ENCODE peak calls at places on chromosomes 13 and 19, in seven cellular contexts. H is amygdala; W is astrocyte of the cerebellum; Q is left ventricle myocardium superior; A is left lung; J is activated naive CD4-positive, alpha-beta T cell; X is HuH-7. Y is an unnamed sample.

GRCh38 chr19:10510301-10510802 is 6.9 kb downstream of the S1PR5 start:
- DNase-seq in H (no peak), X (peak; percentile 51), J (peak; percentile 30), W (no peak), Q (no peak), A (peak; percentile 72), Y (no peak)

GRCh38 chr13:27076411-27076810 is 95.2 kb downstream of the USP12 start:
- DNase-seq in Q (no peak), A (no peak), W (no peak), J (no peak), H (no peak), X (no peak), Y (no peak)

GRCh38 chr13:111469450-111469849 is 149.0 kb downstream of the TEX29 start:
- DNase-seq in J (no peak), X (no peak), W (no peak), A (no peak), H (no peak), Q (no peak), Y (no peak)

GRCh38 chr19:55678121-55678671 is 3.2 kb downstream of the EPN1 start:
- DNase-seq in W (no peak), Q (peak; percentile 63), H (peak; percentile 5), A (peak; percentile 81), X (no peak), J (no peak), Y (peak; percentile 45)

GRCh38 chr19:2033825-2034159 is 17.3 kb downstream of the MKNK2 start:
- DNase-seq in W (no peak), J (no peak), X (no peak), Q (peak; percentile 23), A (no peak), H (no peak), Y (no peak)

GRCh38 chr19:46131485-46132143 is 7.1 kb upstream of the IGFL3 start:
- DNase-seq in H (no peak), Q (no peak), J (no peak), W (no peak), A (no peak), X (no peak), Y (no peak)

GRCh38 chr19:41584931-41585330 is 9.0 kb downstream of the CEACAM21 start:
- DNase-seq in X (no peak), A (no peak), W (no peak), H (no peak), Q (no peak), J (no peak), Y (no peak)

GRCh38 chr13:39916330-39916729 is 260.9 kb downstream of the COG6 start:
- DNase-seq in Q (no peak), A (no peak), J (no peak), H (no peak), X (no peak), W (no peak), Y (no peak)

GRCh38 chr19:44607049-44607448 is 6.3 kb upstream of the IGSF23 start:
- DNase-seq in X (no peak), Q (no peak), A (no peak), H (no peak), J (no peak), W (no peak), Y (no peak)

GRCh38 chr19:35088514-35088913 is 27.1 kb upstream of the FXYD3 start:
- DNase-seq in A (no peak), Q (no peak), J (no peak), W (peak; percentile 33), H (no peak), X (no peak), Y (no peak)

GRCh38 chr13:85528578-85529215 is 270.5 kb downstream of the SLITRK6 start:
- DNase-seq in X (no peak), H (no peak), W (peak; percentile 72), A (no peak), J (no peak), Q (no peak), Y (no peak)

Y was measured in left ventricle myocardium inferior.